ENCODE peak calls at places on chromosomes 4 and X, in five cellular contexts. J is OCI-LY7, Y is hepatocyte, I is SK-N-SH, V is PC-3. F is an unnamed sample. For H3K9me2, the result is how much of the 10 kb centered on the place peaks cover.

GRCh38 chrX:139126493-139126892 is 404.0 kb upstream of the F9 start:
- DNase-seq in J (peak), Y (peak), I (peak), V (peak), F (peak)

GRCh38 chrX:51148848-51149247 is 183.8 kb upstream of the NUDT10 start:
- DNase-seq in J (peak), Y (peak), I (no peak), V (peak), F (no peak)

GRCh38 chr4:10619220-10619619 is 65.3 kb downstream of the CLNK start:
- DNase-seq in J (no peak), Y (peak), I (no peak), V (peak), F (no peak)

GRCh38 chrX:68043713-68044438 is 389.4 kb downstream of the OPHN1 start:
- DNase-seq in J (no peak), Y (no peak), I (no peak), V (no peak), F (peak)

GRCh38 chrX:139093201-139093600 is 381.7 kb upstream of the FGF13 start:
- DNase-seq in J (no peak), Y (no peak), I (no peak), V (no peak), F (no peak)

GRCh38 chr4:25552580-25553271 is 102.9 kb upstream of the SLC34A2 start:
- DNase-seq in J (peak), Y (no peak), I (no peak), V (peak), F (no peak)

GRCh38 chr4:105277702-105278101 is 131.0 kb downstream of the TET2 start:
- DNase-seq in J (no peak), Y (no peak), I (no peak), V (no peak), F (no peak)

GRCh38 chr4:173301518-173302201 is 32.5 kb downstream of the HMGB2 start:
- DNase-seq in J (peak), Y (peak), I (peak), V (peak), F (peak)

GRCh38 chr4:121072080-121072835 is at the start of gene NDNF:
- DNase-seq in J (no peak), Y (peak), I (peak), V (no peak), F (peak)

GRCh38 chrX:33205321-33205720 is 6.0 kb downstream of the DMD start:
- DNase-seq in J (no peak), Y (no peak), I (no peak), V (no peak), F (no peak)

GRCh38 chr4:54482529-54482961 is 175.2 kb upstream of the KIT start:
- DNase-seq in J (no peak), Y (no peak), I (no peak), V (peak), F (no peak)

GRCh38 chr4:10106421-10107039 is 10.1 kb downstream of the WDR1 start:
- DNase-seq in J (no peak), Y (peak), I (peak), V (peak), F (no peak)

GRCh38 chr4:152109585-152110509 is 349.0 kb upstream of the GATB start:
- DNase-seq in J (no peak), Y (no peak), I (no peak), V (no peak), F (no peak)

GRCh38 chr4:86543560-86544312 is 50.4 kb upstream of the PTPN13 start:
- DNase-seq in J (no peak), Y (no peak), I (no peak), V (no peak), F (no peak)

GRCh38 chr4:87423313-87424031 is 1.1 kb downstream of the NUDT9 start:
- DNase-seq in J (peak), Y (no peak), I (peak), V (no peak), F (peak)

GRCh38 chr4:24262084-24262483 is 322.3 kb downstream of the DHX15 start:
- DNase-seq in J (no peak), Y (no peak), I (no peak), V (no peak), F (no peak)

GRCh38 chr4:83109480-83110221 is 4.9 kb downstream of the PLAC8 start:
- DNase-seq in J (peak), Y (peak), I (peak), V (peak), F (peak)

GRCh38 chr4:84697615-84698201 is 114.8 kb downstream of the CDS1 start:
- DNase-seq in J (no peak), Y (no peak), I (no peak), V (peak), F (no peak)

GRCh38 chr4:22202351-22203343 is 254.1 kb upstream of the KCNIP4 start:
- DNase-seq in J (no peak), Y (peak), I (no peak), V (peak), F (no peak)

GRCh38 chr4:168711197-168712120 is 214.6 kb downstream of the PALLD start:
- DNase-seq in J (no peak), Y (no peak), I (no peak), V (no peak), F (no peak)

DNA sequence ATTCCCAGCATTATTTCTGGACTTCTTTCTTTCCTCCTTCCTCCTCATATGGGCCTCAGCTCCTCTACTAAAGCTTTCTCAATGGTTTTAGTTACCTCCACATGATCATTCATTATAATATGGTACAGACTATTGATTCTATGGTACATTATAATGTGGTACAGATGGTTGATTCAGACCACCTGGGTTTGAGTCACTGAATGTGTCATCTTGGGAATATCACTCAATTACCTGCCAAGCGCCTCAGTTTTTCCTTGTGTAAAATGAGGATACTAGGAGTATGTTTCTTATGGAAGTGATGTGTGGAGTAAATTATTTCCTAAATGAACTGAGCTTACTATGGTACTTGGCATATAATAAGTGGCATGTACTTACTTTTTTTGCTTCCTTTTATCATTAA is 27.7 kb downstream of the SLIT2 start:
- DNase-seq in J (no peak), Y (no peak), I (no peak), V (peak), F (no peak)
- TF ChIP-seq EZH2phosphoT487 in J (no peak), Y (no peak), I (no peak), V (no peak), F (no peak)

GRCh38 chr4:8402640-8403039 is 37.9 kb downstream of the ACOX3 start:
- DNase-seq in J (no peak), Y (no peak), I (no peak), V (no peak), F (no peak)
- H3K27ac ChIP-seq in J (no peak), Y (no peak), I (no peak), V (no peak), F (no peak)

GRCh38 chr4:94978904-94979303 is 221.1 kb downstream of the BMPR1B start:
- DNase-seq in J (no peak), Y (no peak), I (no peak), V (peak), F (no peak)
- H3K9me2 ChIP-seq in J (under half), Y (under half), I (under half), V (under half), F (under half)

DNA sequence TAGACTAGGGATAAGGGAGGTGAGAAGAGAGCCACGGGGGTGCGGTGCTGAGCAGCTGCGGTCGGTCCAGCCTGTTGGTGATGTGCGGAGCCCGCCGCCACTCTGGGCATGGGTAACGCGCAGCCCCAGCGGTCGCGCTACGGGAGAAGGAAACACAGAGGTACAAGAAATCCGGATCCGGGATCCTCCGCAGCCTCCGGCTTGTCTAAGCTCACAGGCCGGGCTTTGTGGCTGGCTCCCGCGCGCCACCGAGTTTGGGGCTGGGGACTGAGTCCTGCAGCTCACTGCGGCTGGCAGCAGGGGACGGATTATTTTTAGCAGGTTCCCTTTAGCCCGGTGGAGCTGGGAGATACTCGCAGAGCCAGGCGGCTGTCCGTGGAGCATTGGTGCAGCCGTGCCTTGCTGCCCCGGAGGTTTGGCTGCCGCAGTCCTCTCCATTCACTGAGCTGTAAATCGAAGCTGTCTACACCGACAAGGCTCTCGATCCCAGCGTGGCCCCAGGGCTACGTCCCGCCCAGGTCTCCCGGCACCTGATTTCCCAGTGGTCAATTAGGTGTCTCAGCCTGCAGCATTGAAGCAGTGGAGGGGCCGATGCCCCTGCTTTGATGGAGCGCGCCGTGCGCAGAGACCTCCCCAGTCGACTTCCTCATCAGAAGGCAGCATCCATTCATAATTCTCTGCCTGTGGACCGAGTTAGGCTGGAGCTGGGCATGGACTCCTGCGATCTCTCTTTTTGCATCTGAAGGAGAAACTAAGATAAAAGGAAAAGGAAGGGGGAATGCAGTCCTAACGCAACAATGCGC is 81.9 kb upstream of the SCML1 start:
- DNase-seq in J (no peak), Y (peak), I (peak), V (no peak), F (no peak)
- TF ChIP-seq EZH2phosphoT487 in J (no peak), Y (no peak), I (no peak), V (no peak), F (no peak)

GRCh38 chr4:26877946-26878345 is 17.3 kb downstream of the STIM2 start:
- DNase-seq in J (no peak), Y (no peak), I (no peak), V (no peak), F (no peak)

GRCh38 chr4:26878729-26879415 is 18.2 kb downstream of the STIM2 start:
- DNase-seq in J (no peak), Y (no peak), I (no peak), V (peak), F (no peak)

GRCh38 chr4:26877417-26877816 is 16.8 kb downstream of the STIM2 start:
- DNase-seq in J (no peak), Y (no peak), I (no peak), V (no peak), F (no peak)

GRCh38 chr4:26884486-26884988 is 23.9 kb downstream of the STIM2 start:
- DNase-seq in J (peak), Y (no peak), I (no peak), V (no peak), F (no peak)

GRCh38 chr4:26879805-26880204 is 19.2 kb downstream of the STIM2 start:
- DNase-seq in J (no peak), Y (no peak), I (no peak), V (no peak), F (no peak)
- H3K27ac ChIP-seq in J (peak), Y (no peak), I (no peak), V (no peak), F (no peak)

DNA sequence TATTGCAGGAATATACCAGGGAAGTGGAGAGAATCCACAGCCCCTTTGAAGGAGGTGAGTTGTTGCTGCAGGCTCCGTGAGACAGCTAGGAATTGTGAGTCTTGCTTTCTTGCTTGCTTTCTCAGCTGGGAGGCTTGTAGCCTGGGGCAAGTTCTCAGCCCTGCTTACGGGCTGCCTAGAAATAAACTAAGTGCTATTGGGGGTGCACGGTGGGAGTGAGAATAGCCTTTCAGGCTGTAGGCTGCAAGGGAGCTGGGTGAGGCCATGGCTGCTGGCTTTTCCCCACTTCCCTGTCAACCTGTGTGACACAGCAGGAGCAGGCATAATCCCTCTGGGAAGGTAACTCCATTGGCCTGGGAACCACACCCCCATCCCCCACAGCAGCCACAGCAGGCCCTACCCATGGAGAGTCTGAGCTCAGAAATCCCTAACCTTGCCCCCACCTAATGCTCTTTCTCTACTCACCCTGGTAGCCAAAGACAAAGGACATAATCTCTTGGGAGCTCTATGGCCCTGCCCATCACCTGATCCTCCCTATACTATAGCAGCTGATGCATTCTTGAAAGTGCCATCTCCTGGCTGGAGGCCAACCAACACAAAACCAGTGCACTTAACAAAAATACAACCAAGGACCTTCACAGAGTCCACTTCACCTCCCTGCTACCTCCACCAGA is 113.0 kb downstream of the MMRN1 start:
- DNase-seq in J (no peak), Y (no peak), I (no peak), V (no peak), F (no peak)
- H3K9me2 ChIP-seq in J (under half), Y (under half), I (under half), V (under half), F (under half)

GRCh38 chr4:13219971-13220370 is 264.2 kb downstream of the RAB28 start:
- DNase-seq in J (no peak), Y (no peak), I (no peak), V (no peak), F (no peak)
- TF ChIP-seq EZH2phosphoT487 in J (no peak), Y (no peak), I (no peak), V (no peak), F (no peak)

DNA sequence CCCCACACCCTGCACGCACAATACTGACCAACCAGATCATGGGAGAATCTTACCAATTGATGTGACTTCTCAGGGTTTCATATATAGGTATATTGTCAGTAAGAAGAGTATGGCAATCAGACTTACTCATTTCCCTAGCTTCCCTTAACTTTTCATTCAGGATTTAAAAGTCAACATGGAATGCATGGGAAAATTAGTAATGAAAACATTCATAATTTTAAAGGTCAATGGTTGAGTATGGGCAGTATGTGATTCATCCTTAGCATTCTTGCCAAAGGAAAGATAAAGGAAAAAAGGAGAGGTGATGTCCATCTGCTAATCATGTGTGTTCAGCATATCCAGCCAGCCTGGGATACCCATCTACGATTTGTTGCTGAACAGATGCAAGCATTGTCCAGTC is 4.0 kb downstream of the DIPK2B start:
- DNase-seq in J (no peak), Y (no peak), I (no peak), V (peak), F (no peak)
- H3K27ac ChIP-seq in J (no peak), Y (no peak), I (peak), V (peak), F (no peak)

DNA sequence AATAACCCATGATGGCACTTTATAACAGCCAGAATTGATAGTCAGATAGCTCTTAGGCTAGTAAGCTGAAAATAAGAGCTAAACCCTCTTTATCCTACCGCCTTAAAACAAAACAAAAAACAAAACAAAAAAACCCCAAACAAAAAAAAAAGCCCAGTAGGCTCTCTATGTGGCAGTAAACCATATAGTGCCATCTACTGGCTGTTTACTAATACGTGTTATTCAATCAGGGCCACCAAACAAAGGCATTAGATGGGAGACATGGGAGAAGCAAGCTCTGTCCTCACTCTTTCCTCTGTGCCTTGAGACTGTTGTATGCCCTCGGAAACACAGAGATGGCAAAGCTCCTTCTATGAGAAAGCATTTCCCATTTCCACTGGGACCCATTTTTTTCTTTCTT is 148.8 kb upstream of the MID1 start:
- DNase-seq in J (peak), Y (peak), I (peak), V (peak), F (peak)
- H3K9me2 ChIP-seq in J (under half), Y (under half), I (under half), V (under half), F (under half)